ENCODE peak calls at places on chromosome 1, in nine cellular contexts. L is stimulated activated CD4-positive, alpha-beta T cell treated with anti-CD3 and anti-CD28 coated beads, Interleukin-12 subunit alpha, Interleukin-12 subunit beta, amount 100 ng/mL, for 4 hours; A is AG09309; T is H7; R is adrenal gland; H is lower lobe of right lung; E is effector memory CD8-positive, alpha-beta T cell; M is substantia nigra; N is NCI-H748 treated with DMSO at 0.1 percent for 48 hours. G is an unnamed sample.

GRCh38 chr1:177126267-177126666 is 38.2 kb downstream of the ASTN1 start:
- DNase-seq in A (no peak), T (no peak), R (no peak), E (no peak), H (no peak), N (no peak), M (no peak), L (no peak), G (no peak)

GRCh38 chr1:56327195-56327594 is 252.2 kb downstream of the PLPP3 start:
- DNase-seq in A (no peak), M (no peak), E (no peak), T (no peak), R (no peak), N (no peak), L (no peak), H (no peak), G (no peak)

GRCh38 chr1:183806086-183806485 is 1.2 kb downstream of the RGL1 start:
- DNase-seq in M (no peak), H (no peak), T (no peak), E (no peak), R (no peak), L (no peak), N (no peak), A (no peak), G (no peak)

GRCh38 chr1:213315571-213315970 is 264.5 kb downstream of the RPS6KC1 start:
- DNase-seq in M (no peak), A (no peak), R (no peak), L (no peak), H (no peak), E (no peak), N (no peak), T (no peak), G (no peak)

GRCh38 chr1:109040627-109041613 is 982 bp downstream of the WDR47 start:
- DNase-seq in A (no peak), R (peak; percentile 32), L (peak; percentile 13), N (peak; percentile 42), M (no peak), T (peak; percentile 75), H (peak; percentile 58), E (no peak), G (peak; percentile 47)

GRCh38 chr1:246214708-246215504 is 292.2 kb downstream of the SMYD3 start:
- DNase-seq in L (no peak), T (no peak), A (peak; percentile 89), H (no peak), N (peak; percentile 71), R (peak; percentile 61), E (no peak), M (no peak), G (peak; percentile 73)

GRCh38 chr1:36864182-36865079 is 169.9 kb downstream of the GRIK3 start:
- DNase-seq in R (peak; percentile 27), M (no peak), A (no peak), N (peak; percentile 2), H (peak; percentile 28), T (peak; percentile 79), E (no peak), L (no peak), G (peak; percentile 65)

GRCh38 chr1:39081266-39082139 is 55.4 kb downstream of the NDUFS5 start:
- DNase-seq in E (no peak), R (no peak), H (peak; percentile 54), N (no peak), L (peak; percentile 16), A (no peak), M (no peak), T (peak; percentile 89), G (peak; percentile 25)

GRCh38 chr1:211017066-211017691 is 116.8 kb downstream of the KCNH1 start:
- DNase-seq in L (no peak), T (no peak), N (no peak), R (peak; percentile 22), A (no peak), H (no peak), E (no peak), M (no peak), G (no peak)

GRCh38 chr1:77541162-77541545 is 141.3 kb downstream of the ZZZ3 start:
- DNase-seq in E (no peak), M (no peak), N (no peak), H (no peak), R (no peak), A (no peak), T (no peak), L (no peak), G (no peak)

GRCh38 chr1:77015748-77016341 is 148.6 kb downstream of the ST6GALNAC5 start:
- DNase-seq in L (no peak), T (no peak), M (no peak), E (no peak), A (no peak), R (no peak), H (no peak), N (no peak), G (no peak)

GRCh38 chr1:31266547-31266946 is 26.9 kb upstream of the NKAIN1 start:
- DNase-seq in M (no peak), A (no peak), L (no peak), R (no peak), E (no peak), T (no peak), H (no peak), N (no peak), G (no peak)

GRCh38 chr1:25135903-25136302 is 96.4 kb downstream of the SYF2 start:
- DNase-seq in A (no peak), E (no peak), R (no peak), N (no peak), L (no peak), H (no peak), T (no peak), M (no peak), G (no peak)

GRCh38 chr1:153777648-153778047 is 2.4 kb downstream of the SLC27A3 start:
- DNase-seq in R (peak; percentile 70), N (no peak), E (no peak), T (no peak), L (no peak), H (peak; percentile 65), A (no peak), M (no peak), G (no peak)

GRCh38 chr1:54542120-54542961 is 5.7 kb upstream of the ACOT11 start:
- DNase-seq in N (peak; percentile 32), T (peak; percentile 92), E (peak; percentile 24), M (no peak), R (peak; percentile 46), L (peak; percentile 54), H (peak; percentile 74), A (no peak), G (peak; percentile 59)

GRCh38 chr1:107965112-107965991 is at the start of gene VAV3:
- DNase-seq in E (peak; percentile 29), H (peak; percentile 84), T (peak; percentile 89), A (no peak), L (peak; percentile 66), R (peak; percentile 77), M (peak; percentile 48), N (peak; percentile 69), G (peak; percentile 68)

GRCh38 chr1:30024411-30025195 is 698.8 kb downstream of the MATN1 start:
- DNase-seq in R (no peak), E (no peak), H (no peak), L (no peak), N (no peak), T (no peak), M (no peak), A (no peak), G (no peak)

GRCh38 chr1:156337052-156337887 is 822 bp downstream of the CCT3 start:
- DNase-seq in E (no peak), A (no peak), H (no peak), N (no peak), R (no peak), M (no peak), L (no peak), T (no peak), G (no peak)

GRCh38 chr1:245016700-245017099 is 138.1 kb upstream of the KIF26B start:
- DNase-seq in A (no peak), N (peak; percentile 32), E (no peak), T (no peak), H (no peak), M (no peak), R (no peak), L (no peak), G (no peak)

GRCh38 chr1:183567584-183567983 is 22.7 kb downstream of the NCF2 start:
- DNase-seq in R (peak; percentile 56), H (peak; percentile 80), E (no peak), M (no peak), L (no peak), T (no peak), N (no peak), A (no peak), G (peak; percentile 48)

GRCh38 chr1:28501925-28502324 is 3.9 kb upstream of the RCC1 start:
- DNase-seq in M (no peak), E (no peak), R (no peak), N (no peak), L (no peak), H (no peak), A (no peak), T (no peak), G (no peak)

GRCh38 chr1:237448042-237448441 is 406.1 kb downstream of the RYR2 start:
- DNase-seq in N (no peak), E (no peak), R (no peak), H (no peak), A (no peak), L (no peak), M (no peak), T (no peak), G (no peak)

GRCh38 chr1:86502721-86503430 is 34.1 kb downstream of the CLCA1 start:
- DNase-seq in T (peak; percentile 16), M (no peak), N (peak; percentile 3), H (no peak), A (no peak), E (no peak), L (no peak), R (peak; percentile 45), G (no peak)

GRCh38 chr1:50978852-50979781 is 9.1 kb downstream of the CDKN2C start:
- DNase-seq in E (no peak), M (no peak), T (peak; percentile 27), R (peak; percentile 32), N (peak; percentile 72), A (no peak), L (no peak), H (no peak), G (peak; percentile 49)

GRCh38 chr1:165463978-165464377 is 19.1 kb upstream of the RXRG start:
- DNase-seq in E (no peak), N (no peak), R (no peak), M (no peak), A (no peak), H (no peak), L (no peak), T (no peak), G (no peak)

GRCh38 chr1:89757532-89757931 is 63.3 kb upstream of the LRRC8D start:
- DNase-seq in A (no peak), R (no peak), T (no peak), E (no peak), M (no peak), N (no peak), L (peak; percentile 32), H (peak; percentile 78), G (no peak)

GRCh38 chr1:30413111-30413440 is 310.3 kb downstream of the MATN1 start:
- DNase-seq in N (no peak), H (no peak), A (no peak), L (no peak), R (no peak), T (peak; percentile 24), E (no peak), M (no peak), G (no peak)

G was measured in erythroblast.